ENCODE peak calls at places on chromosomes 5 and 9, in eight cellular contexts. W is stomach, V is AG10803, N is H9, H is uterus, Y is pancreas, U is chondrocyte, T is kidney epithelial cell. A is an unnamed sample.

GRCh38 chr9:135614821-135615665 is 24.3 kb downstream of the GLT6D1 start:
- DNase-seq in W (no peak), V (no peak), N (no peak), H (no peak), Y (no peak), U (peak; percentile 77), T (no peak), A (no peak)

GRCh38 chr5:78600656-78601452 is 47.7 kb downstream of the LHFPL2 start:
- DNase-seq in W (no peak), V (peak; percentile 60), N (no peak), H (no peak), Y (no peak), U (no peak), T (peak; percentile 79), A (peak; percentile 58)

GRCh38 chr5:142894749-142895148 is 124.6 kb downstream of the ARHGAP26 start:
- DNase-seq in W (no peak), V (peak; percentile 90), N (no peak), H (no peak), Y (no peak), U (no peak), T (no peak), A (peak; percentile 51)

GRCh38 chr5:65209341-65209740 is 272.4 kb downstream of the ADAMTS6 start:
- DNase-seq in W (no peak), V (peak; percentile 88), N (no peak), H (no peak), Y (no peak), U (no peak), T (peak; percentile 80), A (peak; percentile 94)

GRCh38 chr9:134698587-134699342 is 57.2 kb downstream of the COL5A1 start:
- DNase-seq in W (peak; percentile 63), V (peak; percentile 39), N (peak; percentile 95), H (peak; percentile 75), Y (peak; percentile 76), U (no peak), T (no peak), A (peak; percentile 32)

GRCh38 chr9:98215821-98216220 is 23.4 kb upstream of the CORO2A start:
- DNase-seq in W (no peak), V (peak; percentile 31), N (peak; percentile 59), H (no peak), Y (no peak), U (no peak), T (no peak), A (no peak)

GRCh38 chr5:79924936-79925893 is 65.8 kb downstream of the MTX3 start:
- DNase-seq in W (no peak), V (peak; percentile 59), N (peak; percentile 41), H (no peak), Y (no peak), U (no peak), T (no peak), A (peak; percentile 18)

GRCh38 chr5:154970759-154971158 is 29.9 kb downstream of the MRPL22 start:
- DNase-seq in W (no peak), V (peak; percentile 9), N (no peak), H (no peak), Y (no peak), U (no peak), T (no peak), A (peak; percentile 14)

GRCh38 chr5:78758169-78758839 is 109.7 kb upstream of the LHFPL2 start:
- DNase-seq in W (no peak), V (no peak), N (no peak), H (no peak), Y (no peak), U (no peak), T (no peak), A (no peak)

GRCh38 chr5:168699002-168699401 is 119.8 kb upstream of the PANK3 start:
- DNase-seq in W (no peak), V (no peak), N (no peak), H (peak; percentile 23), Y (no peak), U (no peak), T (no peak), A (no peak)

GRCh38 chr9:124452326-124452725 is 2.1 kb downstream of the ADGRD2 start:
- DNase-seq in W (no peak), V (no peak), N (no peak), H (no peak), Y (no peak), U (peak; percentile 72), T (no peak), A (no peak)

GRCh38 chr5:149795360-149795759 is 65.2 kb downstream of the PPARGC1B start:
- DNase-seq in W (no peak), V (no peak), N (no peak), H (no peak), Y (no peak), U (no peak), T (no peak), A (no peak)

GRCh38 chr5:172312286-172312685 is 28.7 kb upstream of the UBTD2 start:
- DNase-seq in W (no peak), V (peak; percentile 21), N (no peak), H (no peak), Y (no peak), U (no peak), T (no peak), A (peak; percentile 15)

GRCh38 chr5:133400831-133401351 is 211.4 kb downstream of the FSTL4 start:
- DNase-seq in W (no peak), V (no peak), N (peak; percentile 54), H (no peak), Y (no peak), U (no peak), T (no peak), A (no peak)

GRCh38 chr5:35815089-35815936 is 41.4 kb upstream of the IL7R start:
- DNase-seq in W (no peak), V (no peak), N (peak; percentile 65), H (no peak), Y (no peak), U (no peak), T (no peak), A (peak; percentile 10)

GRCh38 chr9:89281106-89281505 is 29.9 kb upstream of the CKS2 start:
- DNase-seq in W (no peak), V (peak; percentile 29), N (no peak), H (no peak), Y (no peak), U (no peak), T (no peak), A (no peak)

GRCh38 chr5:177378884-177379883 is 5.0 kb upstream of the SLC34A1 start:
- DNase-seq in W (no peak), V (peak; percentile 59), N (no peak), H (no peak), Y (no peak), U (no peak), T (peak; percentile 59), A (peak; percentile 84)

GRCh38 chr9:105842023-105842644 is 147.8 kb downstream of the TMEM38B start:
- DNase-seq in W (no peak), V (peak; percentile 22), N (no peak), H (no peak), Y (no peak), U (no peak), T (no peak), A (peak; percentile 37)

GRCh38 chr9:88660611-88661010 is 125.6 kb downstream of the NXNL2 start:
- DNase-seq in W (no peak), V (peak; percentile 33), N (peak; percentile 64), H (no peak), Y (no peak), U (no peak), T (no peak), A (peak; percentile 22)

GRCh38 chr5:120108586-120109254 is 355.4 kb upstream of the PRR16 start:
- DNase-seq in W (no peak), V (peak; percentile 65), N (no peak), H (no peak), Y (no peak), U (no peak), T (no peak), A (no peak)

GRCh38 chr9:125763373-125763772 is 16.2 kb downstream of the PBX3 start:
- DNase-seq in W (no peak), V (no peak), N (no peak), H (no peak), Y (no peak), U (no peak), T (no peak), A (no peak)

DNA sequence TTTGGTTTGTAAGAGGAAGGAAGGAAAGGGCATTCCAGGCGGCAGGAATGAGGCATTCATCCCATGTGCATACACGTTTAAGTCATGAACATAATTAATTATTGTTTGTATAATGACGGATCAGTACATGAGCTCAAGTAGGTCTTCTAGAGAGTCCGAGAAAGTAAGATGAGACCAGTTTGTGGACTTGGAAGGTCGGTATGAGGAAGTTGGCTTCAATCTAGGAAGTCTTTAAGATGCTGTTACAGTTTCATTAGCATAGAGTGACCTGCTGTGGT is 2.1 kb downstream of the GTF3C4 start:
- DNase-seq in W (no peak), V (no peak), N (no peak), H (no peak), Y (no peak), U (no peak), T (no peak), A (peak; percentile 21)
- TF ChIP-seq CTCF in W (no peak), V (peak; percentile 12), N (no peak), H (no peak), Y (no peak), U (no peak), T (no peak), A (peak; percentile 39)

GRCh38 chr5:140639093-140639821 is at the start of gene TMCO6:
- DNase-seq in W (peak; percentile 98), V (peak; percentile 94), N (peak; percentile 96), H (peak; percentile 97), Y (peak; percentile 98), U (peak; percentile 97), T (peak; percentile 72), A (peak; percentile 89)
- TF ChIP-seq CTCF in W (peak; percentile 65), V (peak; percentile 58), N (peak; percentile 71), H (peak; percentile 46), Y (peak; percentile 35), U (peak; percentile 83), T (peak; percentile 50), A (peak; percentile 77)

GRCh38 chr9:113509463-113509862 is 45.9 kb downstream of the RGS3 start:
- DNase-seq in W (no peak), V (peak; percentile 88), N (no peak), H (no peak), Y (no peak), U (no peak), T (no peak), A (no peak)
- TF ChIP-seq CTCF in W (no peak), V (peak; percentile 22), N (no peak), H (no peak), Y (no peak), U (no peak), T (no peak), A (no peak)

GRCh38 chr9:121026260-121026691 is 23.8 kb downstream of the C5 start:
- DNase-seq in W (no peak), V (peak; percentile 72), N (no peak), H (no peak), Y (no peak), U (no peak), T (no peak), A (no peak)

GRCh38 chr9:121026768-121027167 is 23.3 kb downstream of the C5 start:
- DNase-seq in W (no peak), V (no peak), N (no peak), H (no peak), Y (no peak), U (no peak), T (no peak), A (no peak)

GRCh38 chr9:121024237-121024636 is 25.8 kb downstream of the C5 start:
- DNase-seq in W (no peak), V (no peak), N (no peak), H (no peak), Y (no peak), U (no peak), T (no peak), A (no peak)

GRCh38 chr9:121021294-121021693 is 28.8 kb downstream of the C5 start:
- DNase-seq in W (no peak), V (peak; percentile 11), N (no peak), H (peak; percentile 20), Y (no peak), U (no peak), T (no peak), A (no peak)

GRCh38 chr9:121023064-121023463 is 27.0 kb downstream of the C5 start:
- DNase-seq in W (no peak), V (peak; percentile 5), N (peak; percentile 30), H (no peak), Y (no peak), U (no peak), T (no peak), A (no peak)
- TF ChIP-seq CTCF in W (no peak), V (peak; percentile 24), N (peak; percentile 55), H (no peak), Y (no peak), U (peak; percentile 55), T (no peak), A (peak; percentile 47)

A was measured in HFFc6.